ENCODE peak calls at places on chromosomes 1 and 21, in ten cellular contexts. B is HL-60; G is kidney tubule cell; K is coronary artery; Q is GM13976; Z is activated naive CD4-positive, alpha-beta T cell; U is stimulated activated CD4-positive, alpha-beta T cell treated with anti-CD3 and anti-CD28 coated beads, Interleukin-2, amount 100 ng/mL, for 24 hours; O is frontal cortex; R is CD8-positive, alpha-beta T cell; N is MCF 10A. X is an unnamed sample.

GRCh38 chr1:119713039-119713537 is 1.4 kb downstream of the PHGDH start:
- DNase-seq in B (peak), G (peak), K (peak), Q (no peak), Z (no peak), U (no peak), O (no peak), R (no peak), N (no peak), X (no peak)

GRCh38 chr1:231856426-231856825 is 229.8 kb downstream of the DISC1 start:
- DNase-seq in B (no peak), G (no peak), K (no peak), Q (no peak), Z (no peak), U (no peak), O (no peak), R (no peak), N (no peak), X (no peak)

GRCh38 chr1:181452746-181453145 is 30.6 kb upstream of the CACNA1E start:
- DNase-seq in B (no peak), G (peak), K (no peak), Q (no peak), Z (no peak), U (no peak), O (no peak), R (no peak), N (peak), X (no peak)

GRCh38 chr1:75482951-75483350 is 128.0 kb downstream of the SLC44A5 start:
- DNase-seq in B (no peak), G (no peak), K (no peak), Q (no peak), Z (no peak), U (no peak), O (no peak), R (no peak), N (no peak), X (no peak)

GRCh38 chr1:191350938-191351337 is 807.3 kb upstream of the RGS18 start:
- DNase-seq in B (no peak), G (no peak), K (no peak), Q (no peak), Z (no peak), U (no peak), O (no peak), R (no peak), N (no peak), X (no peak)

GRCh38 chr1:29320541-29320940 is 84.2 kb downstream of the PTPRU start:
- DNase-seq in B (no peak), G (no peak), K (no peak), Q (no peak), Z (no peak), U (no peak), O (no peak), R (no peak), N (no peak), X (no peak)

GRCh38 chr1:26788836-26789611 is 1.3 kb downstream of the PIGV start:
- DNase-seq in B (peak), G (peak), K (peak), Q (peak), Z (peak), U (peak), O (peak), R (peak), N (peak), X (peak)

GRCh38 chr21:27036736-27037301 is 69.9 kb upstream of the ADAMTS5 start:
- DNase-seq in B (no peak), G (no peak), K (no peak), Q (no peak), Z (no peak), U (no peak), O (no peak), R (no peak), N (no peak), X (no peak)

GRCh38 chr1:97017895-97018294 is 296.3 kb downstream of the PTBP2 start:
- DNase-seq in B (no peak), G (no peak), K (no peak), Q (no peak), Z (no peak), U (no peak), O (no peak), R (no peak), N (peak), X (no peak)

GRCh38 chr1:91502882-91503184 is 2.2 kb downstream of the CDC7 start:
- DNase-seq in B (peak), G (peak), K (no peak), Q (no peak), Z (no peak), U (no peak), O (no peak), R (no peak), N (peak), X (no peak)

GRCh38 chr1:230679131-230679530 is 34.8 kb downstream of the AGT start:
- DNase-seq in B (no peak), G (no peak), K (no peak), Q (no peak), Z (no peak), U (no peak), O (no peak), R (no peak), N (no peak), X (no peak)

GRCh38 chr1:15321601-15322000 is 74.6 kb downstream of the FHAD1 start:
- DNase-seq in B (no peak), G (no peak), K (no peak), Q (no peak), Z (no peak), U (no peak), O (no peak), R (no peak), N (no peak), X (no peak)

GRCh38 chr1:35448344-35448801 is 108.8 kb downstream of the KIAA0319L start:
- DNase-seq in B (peak), G (peak), K (no peak), Q (no peak), Z (no peak), U (no peak), O (no peak), R (no peak), N (peak), X (no peak)

GRCh38 chr1:21933397-21934248 is 3.5 kb downstream of the HSPG2 start:
- DNase-seq in B (no peak), G (peak), K (no peak), Q (no peak), Z (no peak), U (no peak), O (no peak), R (no peak), N (peak), X (no peak)

GRCh38 chr1:189662190-189662589 is 815.5 kb downstream of the BRINP3 start:
- DNase-seq in B (no peak), G (peak), K (no peak), Q (no peak), Z (no peak), U (no peak), O (no peak), R (no peak), N (peak), X (no peak)

GRCh38 chr1:205523891-205524793 is 19.7 kb downstream of the CDK18 start:
- DNase-seq in B (peak), G (peak), K (no peak), Q (peak), Z (peak), U (peak), O (peak), R (peak), N (peak), X (peak)

GRCh38 chr1:40383095-40383487 is 9.6 kb downstream of the SMAP2 start:
- DNase-seq in B (no peak), G (no peak), K (no peak), Q (no peak), Z (no peak), U (no peak), O (no peak), R (no peak), N (no peak), X (no peak)

GRCh38 chr1:51274676-51275075 is 38.6 kb downstream of the RNF11 start:
- DNase-seq in B (no peak), G (no peak), K (no peak), Q (no peak), Z (no peak), U (no peak), O (no peak), R (no peak), N (no peak), X (no peak)

GRCh38 chr21:34912022-34912933 is 136.8 kb downstream of the RUNX1 start:
- DNase-seq in B (peak), G (peak), K (no peak), Q (no peak), Z (no peak), U (no peak), O (no peak), R (no peak), N (peak), X (no peak)

GRCh38 chr21:41610042-41610839 is 102.3 kb upstream of the TMPRSS2 start:
- DNase-seq in B (peak), G (peak), K (no peak), Q (peak), Z (no peak), U (peak), O (no peak), R (no peak), N (peak), X (no peak)

GRCh38 chr1:8116892-8117262 is 90.8 kb upstream of the ERRFI1 start:
- DNase-seq in B (no peak), G (no peak), K (peak), Q (no peak), Z (no peak), U (no peak), O (no peak), R (no peak), N (no peak), X (no peak)